ENCODE peak calls at places on chromosomes 4 and X, in six cellular contexts. One of them, this sample, is unnamed.

GRCh38 chr4:118395057-118395679 is 42.4 kb upstream of the PRSS12 start:
- DNase-seq in DMS79: no peak
- DNase-seq in stimulated activated CD4-positive, alpha-beta T cell treated with anti-CD3 and anti-CD28 coated beads, Interleukin-2, amount 100 ng/mL, for 24 hours: no peak
- DNase-seq in NB4: no peak
- DNase-seq in GM23338: no peak
- DNase-seq in SW 1271: no peak
- DNase-seq in this sample: no peak

GRCh38 chr4:76525751-76526150 is 90.7 kb downstream of the SHROOM3 start:
- DNase-seq in DMS79: no peak
- DNase-seq in stimulated activated CD4-positive, alpha-beta T cell treated with anti-CD3 and anti-CD28 coated beads, Interleukin-2, amount 100 ng/mL, for 24 hours: no peak
- DNase-seq in NB4: no peak
- DNase-seq in GM23338: no peak
- DNase-seq in SW 1271: no peak
- DNase-seq in this sample: no peak

GRCh38 chr4:146275370-146275769 is 61.0 kb downstream of the REELD1 start:
- DNase-seq in DMS79: no peak
- DNase-seq in stimulated activated CD4-positive, alpha-beta T cell treated with anti-CD3 and anti-CD28 coated beads, Interleukin-2, amount 100 ng/mL, for 24 hours: no peak
- DNase-seq in NB4: no peak
- DNase-seq in GM23338: no peak
- DNase-seq in SW 1271: no peak
- DNase-seq in this sample: no peak

GRCh38 chr4:23401572-23401971 is 488.3 kb downstream of the PPARGC1A start:
- DNase-seq in DMS79: no peak
- DNase-seq in stimulated activated CD4-positive, alpha-beta T cell treated with anti-CD3 and anti-CD28 coated beads, Interleukin-2, amount 100 ng/mL, for 24 hours: no peak
- DNase-seq in NB4: no peak
- DNase-seq in GM23338: no peak
- DNase-seq in SW 1271: no peak
- DNase-seq in this sample: no peak

GRCh38 chr4:80266267-80266901 is at the start of gene FGF5:
- DNase-seq in DMS79: no peak
- DNase-seq in stimulated activated CD4-positive, alpha-beta T cell treated with anti-CD3 and anti-CD28 coated beads, Interleukin-2, amount 100 ng/mL, for 24 hours: peak
- DNase-seq in NB4: peak
- DNase-seq in GM23338: peak
- DNase-seq in SW 1271: peak
- DNase-seq in this sample: no peak

GRCh38 chr4:104531390-104531789 is 36.7 kb upstream of the CXXC4 start:
- DNase-seq in DMS79: no peak
- DNase-seq in stimulated activated CD4-positive, alpha-beta T cell treated with anti-CD3 and anti-CD28 coated beads, Interleukin-2, amount 100 ng/mL, for 24 hours: no peak
- DNase-seq in NB4: no peak
- DNase-seq in GM23338: no peak
- DNase-seq in SW 1271: no peak
- DNase-seq in this sample: no peak

GRCh38 chrX:144791298-144791697 is 456.0 kb upstream of the SPANXN1 start:
- DNase-seq in DMS79: no peak
- DNase-seq in stimulated activated CD4-positive, alpha-beta T cell treated with anti-CD3 and anti-CD28 coated beads, Interleukin-2, amount 100 ng/mL, for 24 hours: no peak
- DNase-seq in NB4: no peak
- DNase-seq in GM23338: no peak
- DNase-seq in SW 1271: no peak
- DNase-seq in this sample: no peak

GRCh38 chrX:119539872-119540271 is 25.3 kb downstream of the STEEP1 start:
- DNase-seq in DMS79: no peak
- DNase-seq in stimulated activated CD4-positive, alpha-beta T cell treated with anti-CD3 and anti-CD28 coated beads, Interleukin-2, amount 100 ng/mL, for 24 hours: peak
- DNase-seq in NB4: no peak
- DNase-seq in GM23338: peak
- DNase-seq in SW 1271: no peak
- DNase-seq in this sample: peak

GRCh38 chrX:15751160-15751819 is 13.2 kb downstream of the CA5B start:
- DNase-seq in DMS79: no peak
- DNase-seq in stimulated activated CD4-positive, alpha-beta T cell treated with anti-CD3 and anti-CD28 coated beads, Interleukin-2, amount 100 ng/mL, for 24 hours: no peak
- DNase-seq in NB4: no peak
- DNase-seq in GM23338: no peak
- DNase-seq in SW 1271: no peak
- DNase-seq in this sample: peak

GRCh38 chr4:151012836-151013235 is 2.2 kb downstream of the LRBA start:
- DNase-seq in DMS79: no peak
- DNase-seq in stimulated activated CD4-positive, alpha-beta T cell treated with anti-CD3 and anti-CD28 coated beads, Interleukin-2, amount 100 ng/mL, for 24 hours: peak
- DNase-seq in NB4: no peak
- DNase-seq in GM23338: peak
- DNase-seq in SW 1271: peak
- DNase-seq in this sample: no peak

GRCh38 chrX:87409113-87409841 is 108.3 kb upstream of the KLHL4 start:
- DNase-seq in DMS79: no peak
- DNase-seq in stimulated activated CD4-positive, alpha-beta T cell treated with anti-CD3 and anti-CD28 coated beads, Interleukin-2, amount 100 ng/mL, for 24 hours: no peak
- DNase-seq in NB4: peak
- DNase-seq in GM23338: no peak
- DNase-seq in SW 1271: peak
- DNase-seq in this sample: no peak

GRCh38 chr4:188127157-188127874 is 11.9 kb upstream of the TRIML1 start:
- DNase-seq in DMS79: no peak
- DNase-seq in stimulated activated CD4-positive, alpha-beta T cell treated with anti-CD3 and anti-CD28 coated beads, Interleukin-2, amount 100 ng/mL, for 24 hours: no peak
- DNase-seq in NB4: no peak
- DNase-seq in GM23338: no peak
- DNase-seq in SW 1271: peak
- DNase-seq in this sample: no peak

GRCh38 chr4:82753238-82753637 is 45.4 kb downstream of the SCD5 start:
- DNase-seq in DMS79: no peak
- DNase-seq in stimulated activated CD4-positive, alpha-beta T cell treated with anti-CD3 and anti-CD28 coated beads, Interleukin-2, amount 100 ng/mL, for 24 hours: no peak
- DNase-seq in NB4: no peak
- DNase-seq in GM23338: no peak
- DNase-seq in SW 1271: no peak
- DNase-seq in this sample: no peak

GRCh38 chr4:156751486-156751885 is 220.1 kb downstream of the PDGFC start:
- DNase-seq in DMS79: no peak
- DNase-seq in stimulated activated CD4-positive, alpha-beta T cell treated with anti-CD3 and anti-CD28 coated beads, Interleukin-2, amount 100 ng/mL, for 24 hours: no peak
- DNase-seq in NB4: no peak
- DNase-seq in GM23338: no peak
- DNase-seq in SW 1271: peak
- DNase-seq in this sample: no peak

GRCh38 chr4:102869569-102870227 is 906 bp downstream of the CISD2 start:
- DNase-seq in DMS79: no peak
- DNase-seq in stimulated activated CD4-positive, alpha-beta T cell treated with anti-CD3 and anti-CD28 coated beads, Interleukin-2, amount 100 ng/mL, for 24 hours: no peak
- DNase-seq in NB4: peak
- DNase-seq in GM23338: peak
- DNase-seq in SW 1271: no peak
- DNase-seq in this sample: no peak

GRCh38 chrX:45769919-45770582 is 569.4 kb upstream of the DIPK2B start:
- DNase-seq in DMS79: no peak
- DNase-seq in stimulated activated CD4-positive, alpha-beta T cell treated with anti-CD3 and anti-CD28 coated beads, Interleukin-2, amount 100 ng/mL, for 24 hours: peak
- DNase-seq in NB4: peak
- DNase-seq in GM23338: no peak
- DNase-seq in SW 1271: peak
- DNase-seq in this sample: peak

GRCh38 chr4:183758006-183758734 is 99.1 kb downstream of the TRAPPC11 start:
- DNase-seq in DMS79: no peak
- DNase-seq in stimulated activated CD4-positive, alpha-beta T cell treated with anti-CD3 and anti-CD28 coated beads, Interleukin-2, amount 100 ng/mL, for 24 hours: peak
- DNase-seq in NB4: no peak
- DNase-seq in GM23338: peak
- DNase-seq in SW 1271: no peak
- DNase-seq in this sample: no peak

GRCh38 chr4:48484494-48485168 is 1.5 kb downstream of the SLC10A4 start:
- DNase-seq in DMS79: peak
- DNase-seq in stimulated activated CD4-positive, alpha-beta T cell treated with anti-CD3 and anti-CD28 coated beads, Interleukin-2, amount 100 ng/mL, for 24 hours: no peak
- DNase-seq in NB4: no peak
- DNase-seq in GM23338: peak
- DNase-seq in SW 1271: no peak
- DNase-seq in this sample: no peak

GRCh38 chrX:11449613-11450012 is 156.4 kb downstream of the AMELX start:
- DNase-seq in DMS79: no peak
- DNase-seq in stimulated activated CD4-positive, alpha-beta T cell treated with anti-CD3 and anti-CD28 coated beads, Interleukin-2, amount 100 ng/mL, for 24 hours: no peak
- DNase-seq in NB4: no peak
- DNase-seq in GM23338: no peak
- DNase-seq in SW 1271: no peak
- DNase-seq in this sample: no peak

GRCh38 chr4:157052429-157053040 is 23.4 kb upstream of the GLRB start:
- DNase-seq in DMS79: no peak
- DNase-seq in stimulated activated CD4-positive, alpha-beta T cell treated with anti-CD3 and anti-CD28 coated beads, Interleukin-2, amount 100 ng/mL, for 24 hours: no peak
- DNase-seq in NB4: no peak
- DNase-seq in GM23338: peak
- DNase-seq in SW 1271: no peak
- DNase-seq in this sample: no peak

GRCh38 chr4:125838239-125838601 is 523.5 kb downstream of the FAT4 start:
- DNase-seq in DMS79: no peak
- DNase-seq in stimulated activated CD4-positive, alpha-beta T cell treated with anti-CD3 and anti-CD28 coated beads, Interleukin-2, amount 100 ng/mL, for 24 hours: no peak
- DNase-seq in NB4: no peak
- DNase-seq in GM23338: no peak
- DNase-seq in SW 1271: no peak
- DNase-seq in this sample: no peak

GRCh38 chr4:4574792-4575191 is 32.9 kb upstream of the STX18 start:
- DNase-seq in DMS79: no peak
- DNase-seq in stimulated activated CD4-positive, alpha-beta T cell treated with anti-CD3 and anti-CD28 coated beads, Interleukin-2, amount 100 ng/mL, for 24 hours: peak
- DNase-seq in NB4: no peak
- DNase-seq in GM23338: peak
- DNase-seq in SW 1271: peak
- DNase-seq in this sample: peak

GRCh38 chrX:334331-334891 is 15.8 kb upstream of the GTPBP6 start:
- DNase-seq in DMS79: no peak
- DNase-seq in stimulated activated CD4-positive, alpha-beta T cell treated with anti-CD3 and anti-CD28 coated beads, Interleukin-2, amount 100 ng/mL, for 24 hours: no peak
- DNase-seq in NB4: no peak
- DNase-seq in GM23338: no peak
- DNase-seq in SW 1271: no peak
- DNase-seq in this sample: no peak